ENCODE peak calls at places on chromosomes 1 and 21, in nine cellular contexts. B is fibroblast of villous mesenchyme, Q is HL-60, R is psoas muscle, A is fibroblast of the aortic adventitia, H is AG09309, N is stomach, E is brain microvascular endothelial cell, P is Caco-2. F is an unnamed sample.

GRCh38 chr21:39125752-39126485 is 57.3 kb downstream of the PSMG1 start:
- DNase-seq in A (peak), R (no peak), Q (peak), E (peak), P (peak), N (peak), B (peak), H (no peak), F (peak)

GRCh38 chr1:20620005-20620404 is 13.3 kb upstream of the PINK1 start:
- DNase-seq in N (no peak), E (no peak), P (no peak), H (no peak), R (no peak), B (no peak), A (no peak), Q (no peak), F (no peak)

GRCh38 chr1:8350914-8351684 is 33.2 kb downstream of the SLC45A1 start:
- DNase-seq in N (no peak), P (no peak), Q (no peak), E (no peak), A (no peak), R (no peak), B (no peak), H (no peak), F (no peak)

GRCh38 chr21:32320726-32321125 is 22.1 kb downstream of the MRAP start:
- DNase-seq in N (no peak), E (no peak), A (no peak), Q (no peak), H (no peak), P (no peak), R (no peak), B (no peak), F (no peak)

GRCh38 chr1:24351918-24352637 is 32.9 kb downstream of the GRHL3 start:
- DNase-seq in R (no peak), H (no peak), P (no peak), B (peak), N (no peak), Q (no peak), A (peak), E (peak), F (peak)

GRCh38 chr1:42013881-42014470 is 95.3 kb upstream of the HIVEP3 start:
- DNase-seq in P (no peak), N (no peak), H (no peak), R (no peak), B (peak), Q (no peak), A (no peak), E (no peak), F (no peak)

GRCh38 chr1:221979461-221980032 is 237.7 kb upstream of the DUSP10 start:
- DNase-seq in Q (no peak), A (no peak), H (no peak), E (no peak), R (no peak), B (no peak), N (no peak), P (no peak), F (no peak)

GRCh38 chr21:37751268-37751975 is 164.8 kb downstream of the KCNJ6 start:
- DNase-seq in Q (no peak), H (no peak), B (peak), R (no peak), A (peak), P (peak), N (no peak), E (peak), F (no peak)

GRCh38 chr1:40382110-40382464 is 8.6 kb downstream of the SMAP2 start:
- DNase-seq in N (no peak), R (no peak), H (no peak), A (no peak), E (no peak), Q (no peak), P (no peak), B (no peak), F (peak)

GRCh38 chr21:41813226-41813625 is 46.4 kb upstream of the RIPK4 start:
- DNase-seq in A (no peak), P (no peak), H (no peak), Q (no peak), E (no peak), N (no peak), B (no peak), R (no peak), F (no peak)

GRCh38 chr1:235607284-235607683 is 42.3 kb downstream of the GNG4 start:
- DNase-seq in N (no peak), B (no peak), H (no peak), A (no peak), Q (no peak), R (no peak), E (no peak), P (no peak), F (no peak)

GRCh38 chr1:235613617-235614016 is 36.0 kb downstream of the GNG4 start:
- DNase-seq in P (no peak), R (no peak), Q (no peak), H (no peak), N (no peak), A (no peak), B (no peak), E (no peak), F (no peak)

GRCh38 chr1:235610157-235610556 is 39.4 kb downstream of the GNG4 start:
- DNase-seq in B (no peak), H (no peak), P (no peak), R (no peak), A (no peak), E (no peak), Q (no peak), N (no peak), F (no peak)

GRCh38 chr1:235612761-235613160 is 36.8 kb downstream of the GNG4 start:
- DNase-seq in A (no peak), Q (no peak), B (no peak), E (no peak), H (no peak), R (no peak), N (no peak), P (no peak), F (no peak)

DNA sequence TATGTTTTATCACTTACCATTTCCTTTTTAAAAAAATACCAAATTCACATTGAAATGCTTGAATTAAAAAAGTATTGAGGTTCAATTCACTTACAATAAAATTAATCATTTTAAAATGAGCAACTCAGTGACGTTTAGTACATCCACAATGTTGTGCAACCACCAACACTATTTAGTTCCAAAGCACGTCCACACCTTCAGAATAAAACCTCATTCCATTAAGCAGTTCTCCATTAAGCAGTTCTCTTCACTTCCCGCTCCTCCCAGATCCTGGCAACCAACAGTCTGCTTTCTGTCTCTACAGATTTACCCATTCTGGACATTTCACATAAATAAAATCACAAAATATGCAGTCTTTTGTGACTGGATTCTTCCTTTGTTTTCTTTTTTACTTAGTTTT is 41.3 kb downstream of the GNG4 start:
- DNase-seq in B (no peak), N (no peak), Q (no peak), E (no peak), R (no peak), P (no peak), A (no peak), H (no peak), F (no peak)
- TF ChIP-seq CTCF in B (no peak), N (no peak), Q (no peak), E (no peak), R (no peak), P (no peak), A (no peak), H (no peak), F (no peak)

DNA sequence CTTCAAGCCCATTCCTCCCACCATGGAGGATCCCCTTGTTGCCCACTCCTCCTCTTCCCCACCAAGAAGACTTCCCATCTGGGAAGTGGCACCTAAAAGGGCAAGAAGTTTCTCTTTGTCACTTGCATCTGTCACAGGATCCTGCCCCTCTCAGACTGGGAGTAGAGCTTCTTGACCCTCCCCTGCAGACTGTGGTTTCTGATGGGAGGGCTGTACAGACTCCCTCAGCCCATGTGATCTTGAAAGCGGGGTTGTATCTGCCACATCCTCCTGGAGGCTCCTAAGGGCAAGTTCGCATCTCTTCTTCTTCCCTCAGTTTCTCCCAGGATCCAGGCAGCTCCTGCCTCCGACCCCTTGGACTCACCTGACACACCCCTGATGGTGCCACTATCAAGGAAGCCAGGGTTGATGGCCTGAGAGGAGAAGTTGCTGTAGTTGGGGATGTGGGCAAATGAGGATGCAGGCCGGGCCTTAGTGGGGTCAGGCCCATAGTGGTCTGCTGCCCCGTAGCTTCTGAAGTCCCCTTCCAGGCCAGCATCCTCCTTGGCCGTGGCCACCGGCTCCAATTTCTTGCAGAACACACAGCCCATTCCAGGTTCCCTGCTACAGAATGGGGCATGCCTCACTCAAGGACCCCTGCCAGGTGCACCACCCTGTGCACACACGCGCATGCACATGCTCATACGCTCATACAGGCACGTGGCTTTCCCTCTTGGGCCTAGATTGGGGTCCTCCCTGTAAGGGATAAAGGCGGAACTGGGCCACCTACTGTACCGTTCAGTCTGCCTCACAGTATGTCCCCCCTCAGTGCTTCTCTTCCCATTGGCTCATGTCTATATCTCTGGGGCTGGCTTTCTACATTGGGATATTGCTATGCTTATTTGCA is 11.4 kb downstream of the FGR start:
- DNase-seq in P (no peak), H (no peak), A (no peak), B (no peak), N (no peak), E (no peak), R (no peak), Q (peak), F (no peak)
- H3K4me3 ChIP-seq in P (no peak), H (no peak), A (no peak), B (no peak), N (no peak), E (no peak), R (no peak), Q (no peak), F (no peak)

DNA sequence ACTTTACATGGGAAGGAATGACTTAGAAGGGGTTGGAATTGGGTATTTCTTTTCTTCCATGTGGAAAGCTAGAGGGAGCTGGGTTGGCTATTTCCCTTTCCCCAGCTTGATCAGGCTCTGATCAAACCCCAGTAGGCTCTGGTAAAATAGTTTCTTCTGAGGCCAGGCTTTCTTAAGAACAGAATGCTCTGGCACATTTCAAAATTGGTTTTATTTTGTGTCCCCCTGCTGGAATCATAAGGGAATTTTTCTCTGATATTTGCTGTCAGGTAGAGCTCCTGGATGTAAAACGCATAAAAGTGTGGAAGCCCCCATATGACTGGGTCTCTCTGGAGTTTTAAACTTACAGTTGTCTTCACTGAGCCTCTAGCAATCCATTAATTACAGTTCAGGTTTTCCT is 17.1 kb upstream of the APOBEC4 start:
- DNase-seq in R (no peak), P (no peak), B (no peak), N (no peak), E (no peak), A (no peak), Q (no peak), H (no peak), F (no peak)
- TF ChIP-seq CTCF in R (no peak), P (no peak), B (peak), N (no peak), E (peak), A (peak), Q (no peak), H (no peak), F (peak)

DNA sequence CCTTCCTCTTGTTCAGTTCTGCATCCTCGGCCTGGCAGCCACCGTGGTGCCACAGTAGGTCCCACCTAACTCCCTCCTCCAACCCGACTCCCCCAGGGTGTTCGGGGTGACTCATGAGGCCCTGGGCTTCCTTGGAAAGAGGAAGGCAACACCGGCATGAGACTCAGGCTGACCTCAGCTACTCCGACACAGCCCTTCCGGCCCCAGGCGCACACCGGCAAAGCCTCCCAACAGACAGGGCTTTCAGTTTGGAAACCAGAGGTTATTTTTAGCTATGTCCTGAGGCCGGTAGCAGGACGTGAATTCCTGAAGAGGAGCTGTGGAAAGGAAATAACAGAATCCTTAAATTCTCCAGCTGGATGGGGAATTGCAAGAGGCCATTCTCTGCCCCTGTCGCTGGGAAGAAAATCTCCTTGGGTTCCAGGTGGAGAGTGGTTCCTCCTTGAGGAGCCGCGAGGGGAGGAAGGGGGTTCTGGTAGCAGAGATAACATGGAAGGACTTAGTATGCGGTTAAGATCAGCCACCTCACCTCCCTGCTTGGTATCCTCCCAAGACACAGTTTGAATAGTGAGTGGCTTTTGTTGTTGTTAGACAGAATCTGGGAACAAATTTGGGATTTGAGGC is 24.4 kb downstream of the PLXNA2 start:
- DNase-seq in P (no peak), N (no peak), H (no peak), E (peak), A (peak), B (peak), R (peak), Q (peak), F (peak)
- H3K4me3 ChIP-seq in P (no peak), N (no peak), H (no peak), E (no peak), A (no peak), B (no peak), R (peak), Q (no peak), F (no peak)

DNA sequence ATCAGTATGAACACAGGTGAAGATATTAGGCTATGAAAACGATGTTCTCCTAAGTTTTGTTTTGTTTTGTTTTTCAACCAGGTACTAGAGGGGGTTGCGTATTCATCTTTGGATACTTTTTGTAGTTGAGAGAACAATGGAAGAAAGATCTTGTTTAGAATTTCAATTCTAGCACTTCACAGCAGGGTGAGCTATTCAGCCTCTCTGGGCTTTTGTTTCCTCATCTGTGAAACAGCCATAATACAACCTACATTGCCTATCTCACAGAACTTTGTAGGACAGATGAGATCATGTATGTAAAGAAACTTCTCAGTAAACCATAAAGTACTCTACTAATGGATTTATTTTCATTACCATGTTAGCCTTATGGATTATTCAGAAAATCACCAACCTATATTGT is 199.5 kb downstream of the GPATCH2 start:
- DNase-seq in Q (no peak), H (no peak), E (no peak), N (no peak), P (no peak), A (no peak), B (no peak), R (no peak), F (no peak)
- TF ChIP-seq CTCF in Q (no peak), H (peak), E (peak), N (no peak), P (no peak), A (no peak), B (peak), R (no peak), F (peak)

DNA sequence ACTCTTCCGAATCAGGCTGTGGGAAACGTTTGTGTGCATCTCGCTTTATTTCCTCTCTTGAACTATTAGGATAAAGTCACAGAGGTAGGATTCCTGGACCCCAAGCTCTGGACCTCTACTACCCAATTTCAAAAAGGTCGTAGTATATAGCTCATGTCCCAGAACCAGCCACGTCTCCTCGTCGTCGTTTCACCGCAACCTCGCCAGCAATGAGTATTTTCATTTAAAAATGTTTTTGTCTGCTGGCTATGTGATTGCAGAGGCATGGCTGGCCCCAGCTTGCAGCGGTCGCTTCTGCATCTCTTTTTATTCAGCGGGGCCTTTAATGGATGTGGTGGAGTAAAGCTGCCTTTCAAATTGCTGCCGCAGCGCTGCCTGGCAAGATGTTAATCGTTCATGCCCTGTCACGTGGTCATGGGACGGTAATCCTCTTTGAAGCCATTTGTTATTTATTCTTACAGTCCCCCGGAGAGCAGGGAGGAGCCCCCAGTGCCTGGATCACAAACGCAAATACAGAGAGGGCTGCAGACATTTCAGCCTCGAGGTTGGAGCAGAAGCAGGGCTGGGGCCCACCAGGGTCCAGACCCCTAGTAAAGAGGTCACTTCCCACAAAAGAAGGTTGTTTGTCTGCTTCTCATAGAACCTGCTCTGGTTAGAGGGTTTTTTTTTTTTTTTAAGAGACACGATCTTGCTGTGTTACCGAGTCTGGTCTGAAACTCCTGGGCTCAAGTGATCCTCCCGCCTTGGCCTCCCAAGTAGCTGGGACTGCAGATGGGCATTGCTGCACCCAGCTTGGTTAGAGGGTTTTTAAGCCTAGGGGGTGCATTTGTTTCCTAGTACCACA is 11.6 kb upstream of the NPHP4 start:
- DNase-seq in Q (no peak), P (no peak), B (no peak), R (no peak), A (no peak), E (no peak), H (no peak), N (no peak), F (no peak)
- H3K4me3 ChIP-seq in Q (no peak), P (no peak), B (no peak), R (no peak), A (no peak), E (no peak), H (no peak), N (no peak), F (no peak)

F was measured in fibroblast of mammary gland.